ENCODE peak calls at places on chromosomes 16 and 17, in five cellular contexts. A is GM18507, L is NCI-H510A treated with DMSO at 0.1 percent for 48 hours, G is skeletal muscle cell, M is pancreas. T is an unnamed sample.

GRCh38 chr17:81036128-81036891 is 1.4 kb downstream of the BAIAP2 start:
- DNase-seq in A (no peak), L (no peak), G (no peak), M (no peak), T (no peak)

GRCh38 chr16:86710602-86710950 is 132.2 kb downstream of the FOXL1 start:
- DNase-seq in A (no peak), L (no peak), G (no peak), M (no peak), T (no peak)

GRCh38 chr17:44941712-44942331 is 5.8 kb downstream of the KIF18B start:
- DNase-seq in A (no peak), L (peak), G (no peak), M (no peak), T (no peak)

GRCh38 chr17:42118545-42118944 is 2.6 kb downstream of the KAT2A start:
- DNase-seq in A (no peak), L (peak), G (no peak), M (no peak), T (peak)

GRCh38 chr16:11297492-11298142 is 16.5 kb upstream of the PRM1 start:
- DNase-seq in A (peak), L (peak), G (no peak), M (peak), T (peak)

GRCh38 chr17:56351675-56352074 is 198.4 kb downstream of the ANKFN1 start:
- DNase-seq in A (no peak), L (peak), G (no peak), M (no peak), T (no peak)

GRCh38 chr17:45722161-45722560 is 62.0 kb upstream of the CRHR1 start:
- DNase-seq in A (no peak), L (peak), G (no peak), M (no peak), T (no peak)

GRCh38 chr16:74186589-74186988 is 110.0 kb upstream of the PSMD7 start:
- DNase-seq in A (no peak), L (peak), G (peak), M (no peak), T (no peak)

GRCh38 chr17:1769826-1770477 is 8.1 kb downstream of the SERPINF1 start:
- DNase-seq in A (no peak), L (peak), G (no peak), M (no peak), T (peak)

GRCh38 chr17:74244543-74244942 is 29.5 kb upstream of the DNAI2 start:
- DNase-seq in A (no peak), L (no peak), G (no peak), M (no peak), T (no peak)

GRCh38 chr17:75776399-75777242 is 8.0 kb upstream of the UNK start:
- DNase-seq in A (no peak), L (peak), G (no peak), M (no peak), T (no peak)

GRCh38 chr16:12153662-12154061 is 177.1 kb downstream of the SNX29 start:
- DNase-seq in A (no peak), L (no peak), G (no peak), M (no peak), T (no peak)

GRCh38 chr16:70370924-70371323 is 24.2 kb downstream of the DDX19A start:
- DNase-seq in A (no peak), L (no peak), G (no peak), M (no peak), T (no peak)

GRCh38 chr17:45270828-45271418 is 9.0 kb upstream of the SPATA32 start:
- DNase-seq in A (no peak), L (peak), G (no peak), M (no peak), T (peak)

GRCh38 chr17:77498875-77499698 is 358.3 kb downstream of the SEC14L1 start:
- DNase-seq in A (no peak), L (no peak), G (no peak), M (no peak), T (no peak)